ENCODE peak calls at places on chromosomes 11 and 22, in ten cellular contexts. E is PC-3, K is mucosa of descending colon, Z is psoas muscle, M is cardiac fibroblast, I is coronary artery, P is A549, Y is right atrium auricular region, L is GM20000, N is lower lobe of right lung. W is an unnamed sample.
A peak's percentile ranks its signal among the peaks of the same experiment; 100 is the strongest.

GRCh38 chr22:41288245-41288946 is 2.4 kb upstream of the RANGAP1 start:
- DNase-seq in E (peak; percentile 87), K (no peak), Z (no peak), M (peak; percentile 74), I (no peak), P (peak; percentile 79), Y (no peak), L (no peak), N (no peak), W (no peak)

GRCh38 chr22:23182289-23183106 is 2.2 kb downstream of the BCR start:
- DNase-seq in E (peak; percentile 72), K (peak; percentile 34), Z (no peak), M (no peak), I (no peak), P (no peak), Y (no peak), L (peak; percentile 68), N (no peak), W (peak; percentile 88)

GRCh38 chr11:95081010-95081409 is 8.6 kb upstream of the ENDOD1 start:
- DNase-seq in E (no peak), K (no peak), Z (no peak), M (no peak), I (no peak), P (no peak), Y (no peak), L (no peak), N (no peak), W (no peak)

GRCh38 chr22:38850941-38851849 is 7.4 kb upstream of the NPTXR start:
- DNase-seq in E (peak; percentile 56), K (peak; percentile 18), Z (peak; percentile 32), M (peak; percentile 72), I (no peak), P (peak; percentile 36), Y (no peak), L (no peak), N (no peak), W (no peak)

GRCh38 chr11:60891103-60891741 is 15.2 kb downstream of the PRPF19 start:
- DNase-seq in E (no peak), K (no peak), Z (no peak), M (no peak), I (no peak), P (no peak), Y (no peak), L (no peak), N (no peak), W (no peak)

GRCh38 chr11:61295596-61295926 is 445 bp upstream of the VWCE start:
- DNase-seq in E (no peak), K (no peak), Z (no peak), M (no peak), I (no peak), P (no peak), Y (no peak), L (peak; percentile 18), N (no peak), W (no peak)

GRCh38 chr11:128407962-128408361 is 179.4 kb downstream of the ETS1 start:
- DNase-seq in E (peak; percentile 92), K (no peak), Z (no peak), M (peak; percentile 68), I (no peak), P (no peak), Y (no peak), L (no peak), N (no peak), W (no peak)

GRCh38 chr11:108606495-108607160 is 13.1 kb upstream of the EXPH5 start:
- DNase-seq in E (peak; percentile 83), K (no peak), Z (no peak), M (peak; percentile 32), I (no peak), P (no peak), Y (no peak), L (no peak), N (no peak), W (no peak)

GRCh38 chr11:92136792-92137191 is 87.8 kb upstream of the FAT3 start:
- DNase-seq in E (peak; percentile 51), K (no peak), Z (no peak), M (no peak), I (no peak), P (peak; percentile 48), Y (no peak), L (no peak), N (no peak), W (no peak)

GRCh38 chr11:113904379-113905101 is at the start of gene HTR3B:
- DNase-seq in E (no peak), K (no peak), Z (no peak), M (no peak), I (no peak), P (no peak), Y (peak; percentile 11), L (no peak), N (no peak), W (no peak)

GRCh38 chr11:65210361-65210731 is 28.6 kb downstream of the CAPN1 start:
- DNase-seq in E (no peak), K (no peak), Z (no peak), M (no peak), I (no peak), P (no peak), Y (no peak), L (no peak), N (no peak), W (no peak)

GRCh38 chr22:49086181-49086580 is 741.5 kb downstream of the BRD1 start:
- DNase-seq in E (no peak), K (no peak), Z (no peak), M (no peak), I (no peak), P (no peak), Y (no peak), L (no peak), N (no peak), W (no peak)

GRCh38 chr11:67265633-67266423 is 445 bp upstream of the GRK2 start:
- DNase-seq in E (peak; percentile 77), K (peak; percentile 86), Z (peak; percentile 92), M (peak; percentile 57), I (peak; percentile 82), P (peak; percentile 55), Y (no peak), L (peak; percentile 93), N (peak; percentile 88), W (peak; percentile 76)

GRCh38 chr11:47980093-47980906 is at the start of gene PTPRJ:
- DNase-seq in E (peak; percentile 49), K (peak; percentile 76), Z (peak; percentile 73), M (peak; percentile 29), I (no peak), P (peak; percentile 65), Y (no peak), L (peak; percentile 86), N (peak; percentile 76), W (peak; percentile 54)
- TF ChIP-seq CTCF in E (no peak), K (no peak), Z (no peak), M (no peak), I (no peak), P (no peak), Y (no peak), L (no peak), N (no peak), W (no peak)

DNA sequence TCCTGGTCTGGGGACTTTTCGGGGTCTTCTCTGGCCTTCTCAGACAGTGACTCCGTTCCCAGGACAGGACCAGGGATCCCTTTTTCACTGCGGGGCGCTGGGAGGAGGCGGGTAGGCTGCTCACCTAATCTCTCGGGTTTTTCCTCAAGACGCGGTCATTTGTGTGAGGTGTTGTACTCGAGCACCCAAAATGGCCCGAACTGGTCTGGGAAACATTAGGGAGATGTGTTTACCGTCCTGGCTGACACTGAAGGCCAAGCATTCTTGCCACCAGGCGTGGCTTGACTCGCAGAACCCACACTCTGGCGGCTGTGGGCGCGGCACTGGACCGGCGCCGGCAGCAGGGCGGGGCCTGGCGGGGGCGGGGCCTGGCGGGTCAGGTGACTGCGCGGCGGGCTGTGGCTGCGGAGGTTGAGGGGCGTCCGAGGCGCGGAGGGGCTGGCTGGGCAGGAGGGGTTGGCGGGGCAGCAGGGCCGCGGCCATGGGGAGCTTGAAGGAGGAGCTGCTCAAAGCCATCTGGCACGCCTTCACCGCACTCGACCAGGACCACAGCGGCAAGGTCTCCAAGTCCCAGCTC is at the start of gene SWAP70:
- DNase-seq in E (peak; percentile 84), K (peak; percentile 95), Z (peak; percentile 93), M (peak; percentile 89), I (peak; percentile 94), P (peak; percentile 91), Y (peak; percentile 93), L (peak; percentile 93), N (peak; percentile 95), W (peak; percentile 80)
- TF ChIP-seq CTCF in E (peak; percentile 16), K (no peak), Z (peak; percentile 40), M (peak; percentile 60), I (no peak), P (no peak), Y (peak; percentile 31), L (no peak), N (peak; percentile 40), W (no peak)

GRCh38 chr11:106021967-106022794 is at the start of gene MSANTD4:
- DNase-seq in E (peak; percentile 100), K (peak; percentile 99), Z (peak; percentile 100), M (peak; percentile 100), I (peak; percentile 100), P (peak; percentile 98), Y (peak; percentile 100), L (peak; percentile 93), N (peak; percentile 99), W (peak; percentile 98)
- TF ChIP-seq CTCF in E (no peak), K (no peak), Z (no peak), M (no peak), I (no peak), P (no peak), Y (no peak), L (no peak), N (no peak), W (no peak)

DNA sequence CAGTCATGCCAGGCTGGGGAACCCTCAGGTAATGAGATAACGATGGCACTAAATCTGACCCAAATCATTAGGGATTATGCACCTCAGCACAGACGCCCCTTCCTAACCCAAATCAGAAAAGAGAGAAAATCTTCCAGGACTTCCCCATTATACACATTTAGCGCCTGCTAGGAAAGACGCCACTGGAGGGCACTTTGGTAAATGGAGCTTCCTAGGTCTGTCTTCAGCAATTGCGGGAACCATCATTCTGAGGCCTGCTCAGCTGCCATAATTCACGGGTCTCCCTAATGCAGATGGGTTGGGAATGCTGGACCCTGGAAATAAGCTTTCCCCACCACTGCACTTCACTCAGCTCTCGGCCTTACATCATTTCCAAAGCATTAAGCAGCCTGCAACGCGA is 86.2 kb upstream of the OPCML start:
- DNase-seq in E (no peak), K (no peak), Z (no peak), M (no peak), I (no peak), P (no peak), Y (no peak), L (no peak), N (no peak), W (no peak)
- TF ChIP-seq CTCF in E (no peak), K (no peak), Z (no peak), M (no peak), I (no peak), P (no peak), Y (no peak), L (no peak), N (no peak), W (no peak)